ENCODE peak calls at places on chromosome 1, in nine cellular contexts. K, Z, E, R, C, J, Q, D and A are unnamed samples.

GRCh38 chr1:54229281-54229891 is 29.4 kb downstream of the MRPL37 start:
- DNase-seq in K (peak), Z (no peak), E (no peak), R (no peak), C (no peak), J (no peak), Q (no peak), D (no peak), A (no peak)

GRCh38 chr1:160639652-160640051 is 7.2 kb downstream of the SLAMF1 start:
- DNase-seq in K (no peak), Z (no peak), E (no peak), R (no peak), C (no peak), J (no peak), Q (no peak), D (no peak), A (no peak)

GRCh38 chr1:5750186-5751170 is 241.7 kb downstream of the NPHP4 start:
- DNase-seq in K (no peak), Z (no peak), E (no peak), R (no peak), C (no peak), J (no peak), Q (no peak), D (no peak), A (no peak)

GRCh38 chr1:60620107-60620506 is 462.3 kb upstream of the NFIA start:
- DNase-seq in K (no peak), Z (no peak), E (no peak), R (no peak), C (no peak), J (no peak), Q (no peak), D (no peak), A (no peak)

GRCh38 chr1:93344484-93344883 is 1.2 kb upstream of the DR1 start:
- DNase-seq in K (no peak), Z (no peak), E (no peak), R (no peak), C (no peak), J (no peak), Q (no peak), D (no peak), A (no peak)

GRCh38 chr1:172401907-172402306 is 18.6 kb upstream of the C1orf105 start:
- DNase-seq in K (no peak), Z (no peak), E (no peak), R (no peak), C (no peak), J (no peak), Q (no peak), D (peak), A (no peak)

GRCh38 chr1:108082741-108083562 is 117.2 kb downstream of the SLC25A24 start:
- DNase-seq in K (no peak), Z (no peak), E (no peak), R (no peak), C (no peak), J (peak), Q (no peak), D (no peak), A (no peak)

GRCh38 chr1:156927215-156928042 is 7.0 kb downstream of the LRRC71 start:
- DNase-seq in K (peak), Z (peak), E (peak), R (no peak), C (peak), J (peak), Q (peak), D (peak), A (peak)

GRCh38 chr1:221699582-221700519 is 42.0 kb downstream of the DUSP10 start:
- DNase-seq in K (no peak), Z (no peak), E (no peak), R (no peak), C (no peak), J (no peak), Q (no peak), D (no peak), A (no peak)